ENCODE peak calls at places on chromosomes 13 and 19, in ten cellular contexts. V is HT-29; C is lung; L is iris pigment epithelial cell; J is activated T-helper 1 cell treated with anti-CD3 and anti-CD28 coated beads, Interleukin-12 subunit alpha, Interleukin-12 subunit beta, Interleukin-2, Interleukin-4 antibody, amounts not matched to agents 30 ng/mL and 10 ng/mL and 1 ng/mL, durations not matched to agents 14 hours and 24 hours and 36 hours; K is activated T-cell treated with anti-CD3 and anti-CD28 coated beads for 48 hours; F is endothelial cell; Z is HFF-Myc; G is NCI-H1694 treated with DMSO at 0.1 percent for 48 hours; N is stimulated activated CD8-positive, alpha-beta memory T cell treated with anti-CD3 and anti-CD28 coated beads, Interleukin-15, amount 100 ng/mL, for 4 hours. E is an unnamed sample.

GRCh38 chr13:28684257-28684656 is 25.3 kb downstream of the POMP start:
- DNase-seq in V (peak; percentile 72), C (no peak), L (peak; percentile 13), J (no peak), K (no peak), F (no peak), Z (no peak), G (no peak), N (no peak), E (no peak)

GRCh38 chr19:48398329-48399235 is 5.1 kb downstream of the GRIN2D start:
- DNase-seq in V (peak; percentile 98), C (peak; percentile 77), L (peak; percentile 93), J (peak; percentile 84), K (peak; percentile 88), F (peak; percentile 92), Z (no peak), G (peak; percentile 25), N (peak; percentile 70), E (peak; percentile 22)

GRCh38 chr13:108086678-108087077 is 128.7 kb downstream of the LIG4 start:
- DNase-seq in V (peak; percentile 63), C (no peak), L (peak; percentile 20), J (no peak), K (no peak), F (peak; percentile 8), Z (no peak), G (no peak), N (no peak), E (no peak)

GRCh38 chr19:34555447-34555846 is 73.9 kb downstream of the WTIP start:
- DNase-seq in V (peak; percentile 50), C (no peak), L (peak; percentile 22), J (no peak), K (no peak), F (no peak), Z (no peak), G (no peak), N (no peak), E (no peak)

GRCh38 chr13:43058318-43058674 is 34.9 kb downstream of the DNAJC15 start:
- DNase-seq in V (no peak), C (no peak), L (peak; percentile 82), J (peak; percentile 22), K (no peak), F (no peak), Z (peak; percentile 79), G (no peak), N (no peak), E (no peak)

GRCh38 chr13:34901577-34901976 is 40.5 kb upstream of the NBEA start:
- DNase-seq in V (no peak), C (no peak), L (no peak), J (no peak), K (no peak), F (no peak), Z (no peak), G (no peak), N (no peak), E (no peak)

GRCh38 chr13:36346222-36347083 is at the start of gene SPART:
- DNase-seq in V (peak; percentile 79), C (peak; percentile 92), L (peak; percentile 91), J (peak; percentile 85), K (peak; percentile 78), F (peak; percentile 89), Z (peak; percentile 79), G (peak; percentile 86), N (peak; percentile 75), E (peak; percentile 98)

GRCh38 chr19:58033741-58034475 is at the start of gene ZSCAN1:
- DNase-seq in V (no peak), C (peak; percentile 59), L (peak; percentile 82), J (no peak), K (peak; percentile 43), F (peak; percentile 9), Z (no peak), G (no peak), N (no peak), E (peak; percentile 94)

GRCh38 chr19:48390188-48391099 is 907 bp downstream of the KDELR1 start:
- DNase-seq in V (peak; percentile 90), C (peak; percentile 61), L (peak; percentile 68), J (peak; percentile 51), K (peak; percentile 60), F (peak; percentile 77), Z (no peak), G (no peak), N (no peak), E (peak; percentile 67)